ENCODE peak calls at places on chromosome 22, in five cellular contexts. One of them, this sample, is unnamed.

GRCh38 chr22:46545041-46545796 is 7.8 kb upstream of the CELSR1 start:
- DNase-seq in stimulated activated CD8-positive, alpha-beta memory T cell treated with anti-CD3 and anti-CD28 coated beads, Interleukin-15, amount 100 ng/mL, for 1 hour: no peak
- DNase-seq in activated effector memory CD4-positive, alpha-beta T cell treated with anti-CD3 and anti-CD28 coated beads, Interleukin-2, amount 50 U/mL, for 16 hours: no peak
- DNase-seq in NCI-H69: peak
- DNase-seq in HEK293T: no peak
- DNase-seq in this sample: no peak

GRCh38 chr22:44099696-44100095 is 75.6 kb downstream of the PARVB start:
- DNase-seq in stimulated activated CD8-positive, alpha-beta memory T cell treated with anti-CD3 and anti-CD28 coated beads, Interleukin-15, amount 100 ng/mL, for 1 hour: no peak
- DNase-seq in HEK293T: no peak
- DNase-seq in activated effector memory CD4-positive, alpha-beta T cell treated with anti-CD3 and anti-CD28 coated beads, Interleukin-2, amount 50 U/mL, for 16 hours: no peak
- DNase-seq in NCI-H69: no peak
- DNase-seq in this sample: no peak

GRCh38 chr22:48952256-48953102 is 875.2 kb downstream of the BRD1 start:
- DNase-seq in HEK293T: no peak
- DNase-seq in stimulated activated CD8-positive, alpha-beta memory T cell treated with anti-CD3 and anti-CD28 coated beads, Interleukin-15, amount 100 ng/mL, for 1 hour: no peak
- DNase-seq in activated effector memory CD4-positive, alpha-beta T cell treated with anti-CD3 and anti-CD28 coated beads, Interleukin-2, amount 50 U/mL, for 16 hours: peak
- DNase-seq in NCI-H69: no peak
- DNase-seq in this sample: no peak

GRCh38 chr22:45742866-45743450 is 71.3 kb downstream of the ATXN10 start:
- DNase-seq in HEK293T: no peak
- DNase-seq in activated effector memory CD4-positive, alpha-beta T cell treated with anti-CD3 and anti-CD28 coated beads, Interleukin-2, amount 50 U/mL, for 16 hours: no peak
- DNase-seq in stimulated activated CD8-positive, alpha-beta memory T cell treated with anti-CD3 and anti-CD28 coated beads, Interleukin-15, amount 100 ng/mL, for 1 hour: no peak
- DNase-seq in NCI-H69: peak
- DNase-seq in this sample: no peak

GRCh38 chr22:42116848-42117424 is 13.7 kb downstream of the CYP2D6 start:
- DNase-seq in NCI-H69: peak
- DNase-seq in stimulated activated CD8-positive, alpha-beta memory T cell treated with anti-CD3 and anti-CD28 coated beads, Interleukin-15, amount 100 ng/mL, for 1 hour: no peak
- DNase-seq in activated effector memory CD4-positive, alpha-beta T cell treated with anti-CD3 and anti-CD28 coated beads, Interleukin-2, amount 50 U/mL, for 16 hours: no peak
- DNase-seq in HEK293T: no peak
- DNase-seq in this sample: peak

GRCh38 chr22:45170001-45170466 is 6.3 kb downstream of the NUP50 start:
- DNase-seq in NCI-H69: no peak
- DNase-seq in stimulated activated CD8-positive, alpha-beta memory T cell treated with anti-CD3 and anti-CD28 coated beads, Interleukin-15, amount 100 ng/mL, for 1 hour: no peak
- DNase-seq in activated effector memory CD4-positive, alpha-beta T cell treated with anti-CD3 and anti-CD28 coated beads, Interleukin-2, amount 50 U/mL, for 16 hours: peak
- DNase-seq in HEK293T: no peak
- DNase-seq in this sample: no peak

GRCh38 chr22:45788530-45788929 is 116.9 kb downstream of the ATXN10 start:
- DNase-seq in NCI-H69: no peak
- DNase-seq in activated effector memory CD4-positive, alpha-beta T cell treated with anti-CD3 and anti-CD28 coated beads, Interleukin-2, amount 50 U/mL, for 16 hours: no peak
- DNase-seq in HEK293T: no peak
- DNase-seq in stimulated activated CD8-positive, alpha-beta memory T cell treated with anti-CD3 and anti-CD28 coated beads, Interleukin-15, amount 100 ng/mL, for 1 hour: no peak
- DNase-seq in this sample: no peak

GRCh38 chr22:39308614-39309363 is 10.6 kb downstream of the RPL3 start:
- DNase-seq in stimulated activated CD8-positive, alpha-beta memory T cell treated with anti-CD3 and anti-CD28 coated beads, Interleukin-15, amount 100 ng/mL, for 1 hour: no peak
- DNase-seq in activated effector memory CD4-positive, alpha-beta T cell treated with anti-CD3 and anti-CD28 coated beads, Interleukin-2, amount 50 U/mL, for 16 hours: no peak
- DNase-seq in HEK293T: no peak
- DNase-seq in NCI-H69: no peak
- DNase-seq in this sample: no peak

GRCh38 chr22:22848364-22848866 is 39.2 kb upstream of the IGLL5 start:
- DNase-seq in HEK293T: peak
- DNase-seq in NCI-H69: peak
- DNase-seq in activated effector memory CD4-positive, alpha-beta T cell treated with anti-CD3 and anti-CD28 coated beads, Interleukin-2, amount 50 U/mL, for 16 hours: peak
- DNase-seq in stimulated activated CD8-positive, alpha-beta memory T cell treated with anti-CD3 and anti-CD28 coated beads, Interleukin-15, amount 100 ng/mL, for 1 hour: peak
- DNase-seq in this sample: peak

GRCh38 chr22:47178339-47178738 is 415.9 kb downstream of the TBC1D22A start:
- DNase-seq in activated effector memory CD4-positive, alpha-beta T cell treated with anti-CD3 and anti-CD28 coated beads, Interleukin-2, amount 50 U/mL, for 16 hours: peak
- DNase-seq in stimulated activated CD8-positive, alpha-beta memory T cell treated with anti-CD3 and anti-CD28 coated beads, Interleukin-15, amount 100 ng/mL, for 1 hour: no peak
- DNase-seq in HEK293T: no peak
- DNase-seq in NCI-H69: no peak
- DNase-seq in this sample: no peak

GRCh38 chr22:22235564-22235963 is 9.0 kb upstream of the VPREB1 start:
- DNase-seq in activated effector memory CD4-positive, alpha-beta T cell treated with anti-CD3 and anti-CD28 coated beads, Interleukin-2, amount 50 U/mL, for 16 hours: peak
- DNase-seq in NCI-H69: peak
- DNase-seq in stimulated activated CD8-positive, alpha-beta memory T cell treated with anti-CD3 and anti-CD28 coated beads, Interleukin-15, amount 100 ng/mL, for 1 hour: peak
- DNase-seq in HEK293T: peak
- DNase-seq in this sample: peak

GRCh38 chr22:19169002-19169946 is 9.3 kb downstream of the SLC25A1 start:
- DNase-seq in activated effector memory CD4-positive, alpha-beta T cell treated with anti-CD3 and anti-CD28 coated beads, Interleukin-2, amount 50 U/mL, for 16 hours: no peak
- DNase-seq in stimulated activated CD8-positive, alpha-beta memory T cell treated with anti-CD3 and anti-CD28 coated beads, Interleukin-15, amount 100 ng/mL, for 1 hour: no peak
- DNase-seq in HEK293T: no peak
- DNase-seq in NCI-H69: no peak
- DNase-seq in this sample: peak

GRCh38 chr22:45425101-45425500 is 11.6 kb downstream of the RIBC2 start:
- DNase-seq in HEK293T: no peak
- DNase-seq in stimulated activated CD8-positive, alpha-beta memory T cell treated with anti-CD3 and anti-CD28 coated beads, Interleukin-15, amount 100 ng/mL, for 1 hour: no peak
- DNase-seq in activated effector memory CD4-positive, alpha-beta T cell treated with anti-CD3 and anti-CD28 coated beads, Interleukin-2, amount 50 U/mL, for 16 hours: peak
- DNase-seq in NCI-H69: no peak
- DNase-seq in this sample: no peak

GRCh38 chr22:30340911-30341685 is 14.4 kb upstream of the TBC1D10A start:
- DNase-seq in stimulated activated CD8-positive, alpha-beta memory T cell treated with anti-CD3 and anti-CD28 coated beads, Interleukin-15, amount 100 ng/mL, for 1 hour: no peak
- DNase-seq in HEK293T: no peak
- DNase-seq in activated effector memory CD4-positive, alpha-beta T cell treated with anti-CD3 and anti-CD28 coated beads, Interleukin-2, amount 50 U/mL, for 16 hours: no peak
- DNase-seq in NCI-H69: no peak
- DNase-seq in this sample: no peak

GRCh38 chr22:49670610-49671330 is 156.9 kb downstream of the BRD1 start:
- DNase-seq in HEK293T: no peak
- DNase-seq in activated effector memory CD4-positive, alpha-beta T cell treated with anti-CD3 and anti-CD28 coated beads, Interleukin-2, amount 50 U/mL, for 16 hours: peak
- DNase-seq in stimulated activated CD8-positive, alpha-beta memory T cell treated with anti-CD3 and anti-CD28 coated beads, Interleukin-15, amount 100 ng/mL, for 1 hour: no peak
- DNase-seq in NCI-H69: peak
- DNase-seq in this sample: no peak

GRCh38 chr22:36773935-36774334 is 2.0 kb downstream of the IFT27 start:
- DNase-seq in activated effector memory CD4-positive, alpha-beta T cell treated with anti-CD3 and anti-CD28 coated beads, Interleukin-2, amount 50 U/mL, for 16 hours: no peak
- DNase-seq in stimulated activated CD8-positive, alpha-beta memory T cell treated with anti-CD3 and anti-CD28 coated beads, Interleukin-15, amount 100 ng/mL, for 1 hour: no peak
- DNase-seq in NCI-H69: peak
- DNase-seq in HEK293T: peak
- DNase-seq in this sample: peak

GRCh38 chr22:44091021-44091721 is 67.1 kb downstream of the PARVB start:
- DNase-seq in HEK293T: peak
- DNase-seq in NCI-H69: peak
- DNase-seq in stimulated activated CD8-positive, alpha-beta memory T cell treated with anti-CD3 and anti-CD28 coated beads, Interleukin-15, amount 100 ng/mL, for 1 hour: no peak
- DNase-seq in activated effector memory CD4-positive, alpha-beta T cell treated with anti-CD3 and anti-CD28 coated beads, Interleukin-2, amount 50 U/mL, for 16 hours: peak
- DNase-seq in this sample: peak

GRCh38 chr22:47550524-47551437 is 788.3 kb downstream of the TBC1D22A start:
- DNase-seq in HEK293T: no peak
- DNase-seq in activated effector memory CD4-positive, alpha-beta T cell treated with anti-CD3 and anti-CD28 coated beads, Interleukin-2, amount 50 U/mL, for 16 hours: peak
- DNase-seq in NCI-H69: no peak
- DNase-seq in stimulated activated CD8-positive, alpha-beta memory T cell treated with anti-CD3 and anti-CD28 coated beads, Interleukin-15, amount 100 ng/mL, for 1 hour: no peak
- DNase-seq in this sample: no peak

GRCh38 chr22:42169055-42169469 is 38.5 kb upstream of the CYP2D6 start:
- DNase-seq in HEK293T: peak
- DNase-seq in activated effector memory CD4-positive, alpha-beta T cell treated with anti-CD3 and anti-CD28 coated beads, Interleukin-2, amount 50 U/mL, for 16 hours: peak
- DNase-seq in stimulated activated CD8-positive, alpha-beta memory T cell treated with anti-CD3 and anti-CD28 coated beads, Interleukin-15, amount 100 ng/mL, for 1 hour: peak
- DNase-seq in NCI-H69: peak
- DNase-seq in this sample: peak

GRCh38 chr22:36740716-36741115 is 35.2 kb downstream of the IFT27 start:
- DNase-seq in stimulated activated CD8-positive, alpha-beta memory T cell treated with anti-CD3 and anti-CD28 coated beads, Interleukin-15, amount 100 ng/mL, for 1 hour: no peak
- DNase-seq in HEK293T: no peak
- DNase-seq in activated effector memory CD4-positive, alpha-beta T cell treated with anti-CD3 and anti-CD28 coated beads, Interleukin-2, amount 50 U/mL, for 16 hours: no peak
- DNase-seq in NCI-H69: no peak
- DNase-seq in this sample: no peak

This sample was measured in NCI-H82.